ENCODE peak calls at places on chromosomes 13 and 19, in five cellular contexts. A is Right ventricle myocardium superior; X is EH; Q is NCI-H2081; N is activated T-cell treated with anti-CD3 and anti-CD28 coated beads, Interleukin-2, amount 50 U/mL, for 48 hours. M is an unnamed sample.

GRCh38 chr13:19305434-19305833 is 123.8 kb upstream of the TUBA3C start:
- DNase-seq in Q (no peak), N (no peak), A (no peak), X (no peak), M (no peak)

GRCh38 chr19:39405930-39406655 is 554 bp upstream of the ZFP36 start:
- DNase-seq in A (peak), Q (no peak), N (peak), X (no peak), M (no peak)

GRCh38 chr19:3451451-3451866 is 28.9 kb downstream of the SMIM24 start:
- DNase-seq in X (no peak), A (no peak), N (no peak), Q (no peak), M (no peak)

GRCh38 chr13:42549555-42549941 is 24.4 kb upstream of the TNFSF11 start:
- DNase-seq in A (no peak), X (no peak), N (no peak), Q (no peak), M (no peak)

GRCh38 chr19:44525721-44526430 is 3.6 kb downstream of the CEACAM20 start:
- DNase-seq in X (no peak), A (no peak), Q (no peak), N (no peak), M (no peak)

GRCh38 chr19:14078406-14078805 is 5.8 kb downstream of the MISP3 start:
- DNase-seq in N (no peak), X (no peak), A (no peak), Q (no peak), M (no peak)

GRCh38 chr13:45314822-45315221 is 26.2 kb downstream of the TPT1 start:
- DNase-seq in Q (no peak), N (no peak), X (no peak), A (no peak), M (no peak)

GRCh38 chr19:56837004-56837403 is 3.5 kb downstream of the PEG3 start:
- DNase-seq in X (no peak), A (no peak), Q (no peak), N (no peak), M (no peak)

GRCh38 chr13:20359335-20359734 is 127.2 kb upstream of the GJB6 start:
- DNase-seq in X (peak), A (no peak), Q (no peak), N (peak), M (no peak)